ENCODE peak calls at places on chromosomes 1 and 21, in six cellular contexts. One of them, this sample, is unnamed.

GRCh38 chr21:32519945-32520884 is 65.1 kb downstream of the TCP10L start:
- DNase-seq in AG10803: no peak
- DNase-seq in endodermal cell: no peak
- DNase-seq in fibroblast of lung: no peak
- DNase-seq in tibial artery: no peak
- DNase-seq in fibroblast of pulmonary artery: no peak
- DNase-seq in this sample: no peak

GRCh38 chr1:53644909-53645689 is 93.9 kb downstream of the GLIS1 start:
- DNase-seq in AG10803: no peak
- DNase-seq in endodermal cell: peak
- DNase-seq in fibroblast of lung: no peak
- DNase-seq in tibial artery: peak
- DNase-seq in fibroblast of pulmonary artery: no peak
- DNase-seq in this sample: no peak

GRCh38 chr1:24903011-24903461 is 27.0 kb downstream of the RUNX3 start:
- DNase-seq in AG10803: no peak
- DNase-seq in endodermal cell: no peak
- DNase-seq in fibroblast of lung: no peak
- DNase-seq in tibial artery: peak
- DNase-seq in fibroblast of pulmonary artery: no peak
- DNase-seq in this sample: no peak

GRCh38 chr21:37341254-37341960 is 25.2 kb upstream of the DYRK1A start:
- DNase-seq in AG10803: peak
- DNase-seq in endodermal cell: no peak
- DNase-seq in fibroblast of lung: no peak
- DNase-seq in tibial artery: no peak
- DNase-seq in fibroblast of pulmonary artery: no peak
- DNase-seq in this sample: no peak

GRCh38 chr1:1310476-1311053 is 2.2 kb downstream of the PUSL1 start:
- DNase-seq in AG10803: no peak
- DNase-seq in endodermal cell: no peak
- DNase-seq in fibroblast of lung: no peak
- DNase-seq in tibial artery: no peak
- DNase-seq in fibroblast of pulmonary artery: no peak
- DNase-seq in this sample: no peak

GRCh38 chr21:35168702-35169101 is 119.6 kb upstream of the RUNX1 start:
- DNase-seq in AG10803: no peak
- DNase-seq in endodermal cell: peak
- DNase-seq in fibroblast of lung: peak
- DNase-seq in tibial artery: no peak
- DNase-seq in fibroblast of pulmonary artery: no peak
- DNase-seq in this sample: peak

GRCh38 chr1:2174348-2175054 is 20.1 kb downstream of the FAAP20 start:
- DNase-seq in AG10803: peak
- DNase-seq in endodermal cell: peak
- DNase-seq in fibroblast of lung: peak
- DNase-seq in tibial artery: peak
- DNase-seq in fibroblast of pulmonary artery: peak
- DNase-seq in this sample: no peak

GRCh38 chr1:50976890-50977574 is 7.0 kb downstream of the CDKN2C start:
- DNase-seq in AG10803: peak
- DNase-seq in endodermal cell: peak
- DNase-seq in fibroblast of lung: peak
- DNase-seq in tibial artery: peak
- DNase-seq in fibroblast of pulmonary artery: peak
- DNase-seq in this sample: no peak

GRCh38 chr21:43294194-43294902 is 125.5 kb downstream of the CRYAA start:
- DNase-seq in AG10803: no peak
- DNase-seq in endodermal cell: no peak
- DNase-seq in fibroblast of lung: no peak
- DNase-seq in tibial artery: no peak
- DNase-seq in fibroblast of pulmonary artery: no peak
- DNase-seq in this sample: no peak

GRCh38 chr1:59446257-59446901 is 149.5 kb downstream of the FGGY start:
- DNase-seq in AG10803: peak
- DNase-seq in endodermal cell: no peak
- DNase-seq in fibroblast of lung: peak
- DNase-seq in tibial artery: no peak
- DNase-seq in fibroblast of pulmonary artery: peak
- DNase-seq in this sample: peak

GRCh38 chr1:165907256-165907857 is 79.9 kb downstream of the UCK2 start:
- DNase-seq in AG10803: no peak
- DNase-seq in endodermal cell: peak
- DNase-seq in fibroblast of lung: no peak
- DNase-seq in tibial artery: no peak
- DNase-seq in fibroblast of pulmonary artery: no peak
- DNase-seq in this sample: no peak

GRCh38 chr1:19473119-19473518 is 12.2 kb downstream of the CAPZB start:
- DNase-seq in AG10803: no peak
- DNase-seq in endodermal cell: no peak
- DNase-seq in fibroblast of lung: no peak
- DNase-seq in tibial artery: no peak
- DNase-seq in fibroblast of pulmonary artery: no peak
- DNase-seq in this sample: no peak

GRCh38 chr1:100523038-100523649 is 14.8 kb upstream of the GPR88 start:
- DNase-seq in AG10803: peak
- DNase-seq in endodermal cell: no peak
- DNase-seq in fibroblast of lung: no peak
- DNase-seq in tibial artery: no peak
- DNase-seq in fibroblast of pulmonary artery: peak
- DNase-seq in this sample: no peak

GRCh38 chr1:92461364-92462097 is 25.2 kb downstream of the GFI1 start:
- DNase-seq in AG10803: no peak
- DNase-seq in endodermal cell: no peak
- DNase-seq in fibroblast of lung: no peak
- DNase-seq in tibial artery: no peak
- DNase-seq in fibroblast of pulmonary artery: no peak
- DNase-seq in this sample: no peak

GRCh38 chr1:2377751-2378440 is 13.5 kb downstream of the MORN1 start:
- DNase-seq in AG10803: no peak
- DNase-seq in endodermal cell: no peak
- DNase-seq in fibroblast of lung: no peak
- DNase-seq in tibial artery: no peak
- DNase-seq in fibroblast of pulmonary artery: no peak
- DNase-seq in this sample: no peak

GRCh38 chr1:87151500-87152421 is 176.9 kb upstream of the LMO4 start:
- DNase-seq in AG10803: peak
- DNase-seq in endodermal cell: peak
- DNase-seq in fibroblast of lung: peak
- DNase-seq in tibial artery: peak
- DNase-seq in fibroblast of pulmonary artery: peak
- DNase-seq in this sample: peak

GRCh38 chr1:117284408-117285215 is 73.9 kb upstream of the VTCN1 start:
- DNase-seq in AG10803: peak
- DNase-seq in endodermal cell: peak
- DNase-seq in fibroblast of lung: peak
- DNase-seq in tibial artery: no peak
- DNase-seq in fibroblast of pulmonary artery: peak
- DNase-seq in this sample: peak

GRCh38 chr1:68916227-68916853 is 419.5 kb upstream of the DEPDC1 start:
- DNase-seq in AG10803: peak
- DNase-seq in endodermal cell: no peak
- DNase-seq in fibroblast of lung: peak
- DNase-seq in tibial artery: peak
- DNase-seq in fibroblast of pulmonary artery: peak
- DNase-seq in this sample: peak

GRCh38 chr1:25243907-25244306 is 3.3 kb downstream of the RSRP1 start:
- DNase-seq in AG10803: no peak
- DNase-seq in endodermal cell: no peak
- DNase-seq in fibroblast of lung: no peak
- DNase-seq in tibial artery: no peak
- DNase-seq in fibroblast of pulmonary artery: no peak
- DNase-seq in this sample: no peak

GRCh38 chr1:152735648-152736047 is 22.2 kb upstream of the KPRP start:
- DNase-seq in AG10803: no peak
- DNase-seq in endodermal cell: no peak
- DNase-seq in fibroblast of lung: no peak
- DNase-seq in tibial artery: no peak
- DNase-seq in fibroblast of pulmonary artery: no peak
- DNase-seq in this sample: no peak

GRCh38 chr1:20290624-20291597 is at the start of gene VWA5B1:
- DNase-seq in AG10803: no peak
- DNase-seq in endodermal cell: peak
- DNase-seq in fibroblast of lung: no peak
- DNase-seq in tibial artery: no peak
- DNase-seq in fibroblast of pulmonary artery: peak
- DNase-seq in this sample: no peak

GRCh38 chr1:224273651-224274050 is 56.3 kb downstream of the NVL start:
- DNase-seq in AG10803: peak
- DNase-seq in endodermal cell: no peak
- DNase-seq in fibroblast of lung: peak
- DNase-seq in tibial artery: no peak
- DNase-seq in fibroblast of pulmonary artery: peak
- DNase-seq in this sample: no peak

GRCh38 chr1:177329871-177330270 is 159.1 kb downstream of the BRINP2 start:
- DNase-seq in AG10803: no peak
- DNase-seq in endodermal cell: no peak
- DNase-seq in fibroblast of lung: no peak
- DNase-seq in tibial artery: no peak
- DNase-seq in fibroblast of pulmonary artery: no peak
- DNase-seq in this sample: peak

GRCh38 chr1:93969371-93969770 is 60.1 kb upstream of the GCLM start:
- DNase-seq in AG10803: no peak
- DNase-seq in endodermal cell: no peak
- DNase-seq in fibroblast of lung: no peak
- DNase-seq in tibial artery: no peak
- DNase-seq in fibroblast of pulmonary artery: no peak
- DNase-seq in this sample: no peak

GRCh38 chr1:218705911-218706893 is 361.1 kb downstream of the TGFB2 start:
- DNase-seq in AG10803: peak
- DNase-seq in endodermal cell: no peak
- DNase-seq in fibroblast of lung: peak
- DNase-seq in tibial artery: no peak
- DNase-seq in fibroblast of pulmonary artery: peak
- DNase-seq in this sample: peak

GRCh38 chr1:233843523-233844204 is 60.8 kb upstream of the SLC35F3 start:
- DNase-seq in AG10803: no peak
- DNase-seq in endodermal cell: no peak
- DNase-seq in fibroblast of lung: no peak
- DNase-seq in tibial artery: no peak
- DNase-seq in fibroblast of pulmonary artery: no peak
- DNase-seq in this sample: no peak

GRCh38 chr1:115218696-115219095 is 119.4 kb downstream of the NGF start:
- DNase-seq in AG10803: peak
- DNase-seq in endodermal cell: no peak
- DNase-seq in fibroblast of lung: no peak
- DNase-seq in tibial artery: no peak
- DNase-seq in fibroblast of pulmonary artery: no peak
- DNase-seq in this sample: no peak

GRCh38 chr1:24930703-24931480 is 816 bp upstream of the RUNX3 start:
- DNase-seq in AG10803: no peak
- DNase-seq in endodermal cell: peak
- DNase-seq in fibroblast of lung: peak
- DNase-seq in tibial artery: no peak
- DNase-seq in fibroblast of pulmonary artery: no peak
- DNase-seq in this sample: no peak

GRCh38 chr1:25996966-25997758 is 701 bp downstream of the PAFAH2 start:
- DNase-seq in AG10803: peak
- DNase-seq in endodermal cell: no peak
- DNase-seq in fibroblast of lung: peak
- DNase-seq in tibial artery: peak
- DNase-seq in fibroblast of pulmonary artery: peak
- DNase-seq in this sample: peak

GRCh38 chr1:155206891-155207577 is 663 bp downstream of the THBS3 start:
- DNase-seq in AG10803: peak
- DNase-seq in endodermal cell: peak
- DNase-seq in fibroblast of lung: peak
- DNase-seq in tibial artery: peak
- DNase-seq in fibroblast of pulmonary artery: peak
- DNase-seq in this sample: no peak
- H3K4me3 ChIP-seq in AG10803: peak
- H3K4me3 ChIP-seq in endodermal cell: peak
- H3K4me3 ChIP-seq in fibroblast of lung: peak
- H3K4me3 ChIP-seq in tibial artery: peak
- H3K4me3 ChIP-seq in fibroblast of pulmonary artery: peak
- H3K4me3 ChIP-seq in this sample: peak

DNA sequence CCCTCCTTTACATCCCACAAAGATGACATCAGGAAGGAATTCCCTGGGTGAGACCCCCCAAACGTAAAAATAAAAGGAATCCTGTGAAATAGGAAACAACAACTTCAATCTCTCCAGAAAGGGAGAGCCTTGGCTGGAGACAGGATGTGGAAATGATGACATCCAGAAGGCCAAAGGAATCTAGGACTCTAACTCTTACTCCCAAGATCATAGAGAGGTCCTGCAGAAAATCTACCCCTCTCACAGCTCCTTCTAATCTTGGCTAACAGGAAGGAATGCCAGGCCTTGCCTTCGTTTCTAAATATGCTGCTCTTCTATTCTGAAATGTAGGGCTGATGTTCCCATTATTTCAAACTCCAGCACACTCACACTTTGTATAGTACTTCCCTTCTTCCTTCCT is 40.8 kb downstream of the ARHGEF11 start:
- DNase-seq in AG10803: peak
- DNase-seq in endodermal cell: no peak
- DNase-seq in fibroblast of lung: no peak
- DNase-seq in tibial artery: no peak
- DNase-seq in fibroblast of pulmonary artery: peak
- DNase-seq in this sample: no peak
- H3K4me3 ChIP-seq in AG10803: no peak
- H3K4me3 ChIP-seq in endodermal cell: no peak
- H3K4me3 ChIP-seq in fibroblast of lung: no peak
- H3K4me3 ChIP-seq in tibial artery: no peak
- H3K4me3 ChIP-seq in fibroblast of pulmonary artery: no peak
- H3K4me3 ChIP-seq in this sample: no peak

GRCh38 chr1:43879996-43880395 is 53.6 kb upstream of the ARTN start:
- DNase-seq in AG10803: no peak
- DNase-seq in endodermal cell: no peak
- DNase-seq in fibroblast of lung: no peak
- DNase-seq in tibial artery: no peak
- DNase-seq in fibroblast of pulmonary artery: no peak
- DNase-seq in this sample: no peak
- H3K4me3 ChIP-seq in AG10803: no peak
- H3K4me3 ChIP-seq in endodermal cell: no peak
- H3K4me3 ChIP-seq in fibroblast of lung: no peak
- H3K4me3 ChIP-seq in tibial artery: no peak
- H3K4me3 ChIP-seq in fibroblast of pulmonary artery: no peak
- H3K4me3 ChIP-seq in this sample: no peak

GRCh38 chr1:235633220-235633540 is 16.4 kb downstream of the GNG4 start:
- DNase-seq in AG10803: no peak
- DNase-seq in endodermal cell: no peak
- DNase-seq in fibroblast of lung: no peak
- DNase-seq in tibial artery: no peak
- DNase-seq in fibroblast of pulmonary artery: no peak
- DNase-seq in this sample: no peak
- H3K4me3 ChIP-seq in AG10803: peak
- H3K4me3 ChIP-seq in endodermal cell: no peak
- H3K4me3 ChIP-seq in fibroblast of lung: peak
- H3K4me3 ChIP-seq in tibial artery: peak
- H3K4me3 ChIP-seq in fibroblast of pulmonary artery: peak
- H3K4me3 ChIP-seq in this sample: no peak

GRCh38 chr1:16078925-16079656 is 5.6 kb upstream of the FAM131C start:
- DNase-seq in AG10803: peak
- DNase-seq in endodermal cell: peak
- DNase-seq in fibroblast of lung: peak
- DNase-seq in tibial artery: peak
- DNase-seq in fibroblast of pulmonary artery: peak
- DNase-seq in this sample: no peak
- H3K4me3 ChIP-seq in AG10803: no peak
- H3K4me3 ChIP-seq in endodermal cell: no peak
- H3K4me3 ChIP-seq in fibroblast of lung: no peak
- H3K4me3 ChIP-seq in tibial artery: no peak
- H3K4me3 ChIP-seq in fibroblast of pulmonary artery: no peak
- H3K4me3 ChIP-seq in this sample: no peak

This sample was measured in skeletal muscle cell.